ENCODE peak calls at places on chromosomes 5 and 9, in nine cellular contexts. One of them, this sample, is unnamed.

GRCh38 chr5:27316283-27316675 is 277.9 kb upstream of the CDH9 start:
- DNase-seq in A549: peak; percentile 4
- DNase-seq in cardiac fibroblast: peak; percentile 73
- DNase-seq in brain microvascular endothelial cell: peak; percentile 62
- DNase-seq in heart left ventricle: no peak
- DNase-seq in left ventricle myocardium inferior: no peak
- DNase-seq in RWPE1: peak; percentile 56
- DNase-seq in PC-9: no peak
- DNase-seq in OCI-LY7: no peak
- DNase-seq in this sample: peak; percentile 42

GRCh38 chr9:1018121-1018520 is 32.0 kb upstream of the DMRT2 start:
- DNase-seq in A549: peak; percentile 40
- DNase-seq in cardiac fibroblast: peak; percentile 9
- DNase-seq in brain microvascular endothelial cell: no peak
- DNase-seq in heart left ventricle: no peak
- DNase-seq in left ventricle myocardium inferior: no peak
- DNase-seq in RWPE1: peak; percentile 7
- DNase-seq in PC-9: no peak
- DNase-seq in OCI-LY7: peak; percentile 61
- DNase-seq in this sample: peak; percentile 34

GRCh38 chr5:112310746-112311145 is 108.3 kb downstream of the EPB41L4A start:
- DNase-seq in A549: no peak
- DNase-seq in cardiac fibroblast: no peak
- DNase-seq in brain microvascular endothelial cell: peak; percentile 9
- DNase-seq in heart left ventricle: no peak
- DNase-seq in left ventricle myocardium inferior: no peak
- DNase-seq in RWPE1: no peak
- DNase-seq in PC-9: no peak
- DNase-seq in OCI-LY7: no peak
- DNase-seq in this sample: no peak

GRCh38 chr5:17879276-17879675 is 245.0 kb downstream of the TAF11L14 start:
- DNase-seq in A549: no peak
- DNase-seq in cardiac fibroblast: no peak
- DNase-seq in brain microvascular endothelial cell: peak; percentile 20
- DNase-seq in heart left ventricle: no peak
- DNase-seq in left ventricle myocardium inferior: no peak
- DNase-seq in RWPE1: no peak
- DNase-seq in PC-9: no peak
- DNase-seq in OCI-LY7: no peak
- DNase-seq in this sample: no peak

GRCh38 chr9:76738402-76738801 is 25.8 kb upstream of the PCA3 start:
- DNase-seq in A549: no peak
- DNase-seq in cardiac fibroblast: no peak
- DNase-seq in brain microvascular endothelial cell: no peak
- DNase-seq in heart left ventricle: no peak
- DNase-seq in left ventricle myocardium inferior: no peak
- DNase-seq in RWPE1: no peak
- DNase-seq in PC-9: no peak
- DNase-seq in OCI-LY7: no peak
- DNase-seq in this sample: no peak

GRCh38 chr5:73229271-73229670 is 56.3 kb downstream of the TMEM174 start:
- DNase-seq in A549: no peak
- DNase-seq in cardiac fibroblast: peak; percentile 22
- DNase-seq in brain microvascular endothelial cell: peak; percentile 9
- DNase-seq in heart left ventricle: no peak
- DNase-seq in left ventricle myocardium inferior: no peak
- DNase-seq in RWPE1: no peak
- DNase-seq in PC-9: peak; percentile 41
- DNase-seq in OCI-LY7: no peak
- DNase-seq in this sample: no peak

GRCh38 chr5:4142842-4143241 is 547.2 kb downstream of the IRX1 start:
- DNase-seq in A549: no peak
- DNase-seq in cardiac fibroblast: no peak
- DNase-seq in brain microvascular endothelial cell: no peak
- DNase-seq in heart left ventricle: no peak
- DNase-seq in left ventricle myocardium inferior: no peak
- DNase-seq in RWPE1: no peak
- DNase-seq in PC-9: no peak
- DNase-seq in OCI-LY7: no peak
- DNase-seq in this sample: no peak

GRCh38 chr5:34817558-34818351 is 21.2 kb upstream of the TTC23L start:
- DNase-seq in A549: no peak
- DNase-seq in cardiac fibroblast: no peak
- DNase-seq in brain microvascular endothelial cell: peak; percentile 41
- DNase-seq in heart left ventricle: no peak
- DNase-seq in left ventricle myocardium inferior: no peak
- DNase-seq in RWPE1: no peak
- DNase-seq in PC-9: no peak
- DNase-seq in OCI-LY7: no peak
- DNase-seq in this sample: no peak

GRCh38 chr9:124562328-124562727 is 55.1 kb upstream of the NR5A1 start:
- DNase-seq in A549: no peak
- DNase-seq in cardiac fibroblast: no peak
- DNase-seq in brain microvascular endothelial cell: no peak
- DNase-seq in heart left ventricle: peak; percentile 32
- DNase-seq in left ventricle myocardium inferior: peak; percentile 53
- DNase-seq in RWPE1: no peak
- DNase-seq in PC-9: no peak
- DNase-seq in OCI-LY7: no peak
- DNase-seq in this sample: no peak

GRCh38 chr9:114291886-114292590 is 30.9 kb upstream of the ORM1 start:
- DNase-seq in A549: no peak
- DNase-seq in cardiac fibroblast: no peak
- DNase-seq in brain microvascular endothelial cell: no peak
- DNase-seq in heart left ventricle: peak; percentile 1
- DNase-seq in left ventricle myocardium inferior: peak; percentile 5
- DNase-seq in RWPE1: no peak
- DNase-seq in PC-9: no peak
- DNase-seq in OCI-LY7: no peak
- DNase-seq in this sample: no peak

GRCh38 chr5:18761801-18762200 is 1127.5 kb downstream of the TAF11L14 start:
- DNase-seq in A549: no peak
- DNase-seq in cardiac fibroblast: no peak
- DNase-seq in brain microvascular endothelial cell: no peak
- DNase-seq in heart left ventricle: no peak
- DNase-seq in left ventricle myocardium inferior: no peak
- DNase-seq in RWPE1: peak; percentile 10
- DNase-seq in PC-9: no peak
- DNase-seq in OCI-LY7: no peak
- DNase-seq in this sample: peak; percentile 11

GRCh38 chr9:128689293-128689770 is 310 bp downstream of the SET start:
- DNase-seq in A549: peak; percentile 70
- DNase-seq in cardiac fibroblast: no peak
- DNase-seq in brain microvascular endothelial cell: peak; percentile 8
- DNase-seq in heart left ventricle: peak; percentile 70
- DNase-seq in left ventricle myocardium inferior: peak; percentile 67
- DNase-seq in RWPE1: peak; percentile 55
- DNase-seq in PC-9: no peak
- DNase-seq in OCI-LY7: no peak
- DNase-seq in this sample: no peak

GRCh38 chr5:177539411-177539810 is 15.0 kb downstream of the FAM193B start:
- DNase-seq in A549: no peak
- DNase-seq in cardiac fibroblast: peak; percentile 97
- DNase-seq in brain microvascular endothelial cell: peak; percentile 49
- DNase-seq in heart left ventricle: no peak
- DNase-seq in left ventricle myocardium inferior: no peak
- DNase-seq in RWPE1: no peak
- DNase-seq in PC-9: no peak
- DNase-seq in OCI-LY7: no peak
- DNase-seq in this sample: peak; percentile 68

GRCh38 chr5:85452322-85453025 is 1067.8 kb upstream of the EDIL3 start:
- DNase-seq in A549: no peak
- DNase-seq in cardiac fibroblast: no peak
- DNase-seq in brain microvascular endothelial cell: no peak
- DNase-seq in heart left ventricle: no peak
- DNase-seq in left ventricle myocardium inferior: no peak
- DNase-seq in RWPE1: no peak
- DNase-seq in PC-9: peak; percentile 3
- DNase-seq in OCI-LY7: no peak
- DNase-seq in this sample: no peak

GRCh38 chr5:80744149-80744548 is 89.4 kb upstream of the DHFR start:
- DNase-seq in A549: no peak
- DNase-seq in cardiac fibroblast: no peak
- DNase-seq in brain microvascular endothelial cell: no peak
- DNase-seq in heart left ventricle: no peak
- DNase-seq in left ventricle myocardium inferior: no peak
- DNase-seq in RWPE1: no peak
- DNase-seq in PC-9: no peak
- DNase-seq in OCI-LY7: no peak
- DNase-seq in this sample: no peak

GRCh38 chr5:123265551-123265950 is 157.7 kb downstream of the CEP120 start:
- DNase-seq in A549: no peak
- DNase-seq in cardiac fibroblast: peak; percentile 40
- DNase-seq in brain microvascular endothelial cell: no peak
- DNase-seq in heart left ventricle: no peak
- DNase-seq in left ventricle myocardium inferior: no peak
- DNase-seq in RWPE1: no peak
- DNase-seq in PC-9: no peak
- DNase-seq in OCI-LY7: no peak
- DNase-seq in this sample: peak; percentile 28

DNA sequence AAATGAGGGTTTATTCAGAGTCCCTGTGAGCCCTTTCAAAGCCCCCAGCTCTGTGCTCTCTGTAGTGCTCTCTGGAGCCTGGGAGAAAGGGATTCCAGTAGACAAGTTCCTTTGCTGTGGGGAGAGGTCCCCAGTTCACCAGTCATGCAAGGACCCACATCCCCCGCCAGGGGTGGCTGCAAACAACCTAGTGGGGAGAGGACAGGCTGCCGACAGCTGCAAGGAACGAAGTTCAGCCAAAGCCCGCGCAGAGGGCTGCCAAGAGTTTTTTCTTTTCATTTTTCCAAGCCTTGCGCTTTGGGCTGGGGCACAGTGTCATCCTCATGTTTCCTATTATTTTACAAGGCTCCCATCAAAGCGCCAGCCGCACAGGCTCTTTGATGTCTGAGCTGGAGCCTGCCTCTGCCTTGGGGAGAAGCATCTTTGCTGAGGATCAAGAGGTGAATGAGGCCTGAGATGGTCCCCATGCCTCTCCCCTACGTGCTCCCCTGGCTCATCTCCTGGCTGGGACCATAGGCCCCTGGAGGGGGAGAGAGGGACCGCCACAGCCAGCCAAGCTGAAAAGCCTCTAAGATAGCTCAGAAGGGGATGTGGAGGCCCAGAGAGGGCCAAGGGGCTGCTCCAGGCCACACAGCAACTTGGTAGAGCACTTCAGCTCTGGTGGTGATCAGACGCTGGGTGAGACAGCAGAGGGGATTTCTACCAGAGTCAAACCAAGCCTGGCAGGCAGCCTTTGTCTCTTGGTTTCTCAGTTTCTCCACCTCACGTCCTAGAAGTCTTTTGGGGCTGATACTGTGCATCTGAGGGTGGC is 50.5 kb upstream of the SYNPO start:
- DNase-seq in A549: no peak
- DNase-seq in cardiac fibroblast: peak; percentile 51
- DNase-seq in brain microvascular endothelial cell: no peak
- DNase-seq in heart left ventricle: peak; percentile 82
- DNase-seq in left ventricle myocardium inferior: peak; percentile 78
- DNase-seq in RWPE1: no peak
- DNase-seq in PC-9: no peak
- DNase-seq in OCI-LY7: no peak
- DNase-seq in this sample: no peak
- TF ChIP-seq CTCF in A549: no peak
- TF ChIP-seq CTCF in cardiac fibroblast: peak; percentile 65
- TF ChIP-seq CTCF in brain microvascular endothelial cell: peak; percentile 82
- TF ChIP-seq CTCF in heart left ventricle: peak; percentile 90
- TF ChIP-seq CTCF in left ventricle myocardium inferior: peak; percentile 86
- TF ChIP-seq CTCF in RWPE1: no peak
- TF ChIP-seq CTCF in PC-9: no peak
- TF ChIP-seq CTCF in OCI-LY7: no peak
- TF ChIP-seq CTCF in this sample: no peak

DNA sequence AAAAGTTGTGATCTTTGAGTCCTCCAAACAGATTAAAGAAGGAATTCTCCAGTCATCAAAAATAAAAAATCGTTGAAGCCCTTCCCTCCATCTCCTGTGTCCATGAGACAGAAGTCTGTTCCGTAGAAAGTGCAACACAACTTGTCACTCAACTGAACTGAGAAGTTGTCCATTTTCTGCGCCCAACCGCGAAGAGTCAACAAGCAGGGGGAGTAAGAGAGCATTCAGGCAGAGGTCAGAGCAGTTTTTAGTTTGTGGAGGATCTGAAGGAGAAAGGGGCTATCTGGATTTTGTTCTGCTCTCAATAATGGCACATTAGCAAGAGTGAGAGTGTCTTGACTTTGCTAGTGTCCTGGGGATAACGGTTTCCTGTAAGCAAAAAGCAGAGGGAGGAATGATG is 303.9 kb downstream of the ICE1 start:
- DNase-seq in A549: no peak
- DNase-seq in cardiac fibroblast: no peak
- DNase-seq in brain microvascular endothelial cell: no peak
- DNase-seq in heart left ventricle: no peak
- DNase-seq in left ventricle myocardium inferior: no peak
- DNase-seq in RWPE1: no peak
- DNase-seq in PC-9: no peak
- DNase-seq in OCI-LY7: no peak
- DNase-seq in this sample: no peak
- TF ChIP-seq CTCF in A549: no peak
- TF ChIP-seq CTCF in cardiac fibroblast: no peak
- TF ChIP-seq CTCF in brain microvascular endothelial cell: no peak
- TF ChIP-seq CTCF in heart left ventricle: no peak
- TF ChIP-seq CTCF in left ventricle myocardium inferior: no peak
- TF ChIP-seq CTCF in RWPE1: no peak
- TF ChIP-seq CTCF in PC-9: no peak
- TF ChIP-seq CTCF in OCI-LY7: no peak
- TF ChIP-seq CTCF in this sample: no peak

DNA sequence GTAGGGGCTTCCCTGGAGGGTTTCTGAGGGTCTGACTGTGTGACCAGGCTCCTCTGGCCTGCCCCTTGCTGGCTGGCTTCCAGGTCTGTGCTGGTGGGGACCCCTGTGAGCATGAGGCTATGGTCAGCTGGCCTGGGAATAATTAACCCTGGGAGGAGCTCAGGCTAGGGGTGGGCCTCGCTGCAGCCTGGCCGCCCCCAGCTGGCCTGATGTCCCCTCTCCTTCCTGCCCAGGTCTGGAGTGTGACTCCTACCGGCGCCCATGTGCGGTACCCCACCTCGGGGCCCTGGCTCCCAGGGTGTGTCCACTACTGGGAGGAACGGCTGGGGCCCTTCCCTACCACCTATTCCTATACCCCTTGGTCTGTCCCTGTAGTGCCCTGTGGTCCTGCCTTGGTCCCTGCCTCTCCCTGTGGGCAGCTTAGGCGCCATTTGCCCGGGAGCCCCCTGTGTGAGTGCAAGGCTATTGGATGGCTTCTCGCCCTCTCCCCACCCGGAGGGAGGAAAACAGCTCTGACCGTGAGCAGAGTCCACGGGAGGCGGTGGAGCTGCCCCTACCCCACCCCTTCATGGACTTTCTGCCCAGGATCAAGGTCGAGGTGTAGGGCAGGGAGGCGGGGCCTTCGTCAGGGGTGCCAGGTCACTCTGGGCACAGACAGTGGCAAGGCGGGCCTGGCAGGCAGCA is 9.4 kb downstream of the RXRA start:
- DNase-seq in A549: no peak
- DNase-seq in cardiac fibroblast: no peak
- DNase-seq in brain microvascular endothelial cell: no peak
- DNase-seq in heart left ventricle: no peak
- DNase-seq in left ventricle myocardium inferior: no peak
- DNase-seq in RWPE1: no peak
- DNase-seq in PC-9: no peak
- DNase-seq in OCI-LY7: no peak
- DNase-seq in this sample: no peak
- TF ChIP-seq CTCF in A549: no peak
- TF ChIP-seq CTCF in cardiac fibroblast: no peak
- TF ChIP-seq CTCF in brain microvascular endothelial cell: no peak
- TF ChIP-seq CTCF in heart left ventricle: no peak
- TF ChIP-seq CTCF in left ventricle myocardium inferior: no peak
- TF ChIP-seq CTCF in RWPE1: no peak
- TF ChIP-seq CTCF in PC-9: no peak
- TF ChIP-seq CTCF in OCI-LY7: no peak
- TF ChIP-seq CTCF in this sample: no peak

GRCh38 chr9:88011005-88011766 is 36.9 kb upstream of the CDK20 start:
- DNase-seq in A549: peak; percentile 19
- DNase-seq in cardiac fibroblast: peak; percentile 11
- DNase-seq in brain microvascular endothelial cell: no peak
- DNase-seq in heart left ventricle: no peak
- DNase-seq in left ventricle myocardium inferior: no peak
- DNase-seq in RWPE1: peak; percentile 45
- DNase-seq in PC-9: no peak
- DNase-seq in OCI-LY7: no peak
- DNase-seq in this sample: peak; percentile 23
- TF ChIP-seq CTCF in A549: peak; percentile 40
- TF ChIP-seq CTCF in cardiac fibroblast: no peak
- TF ChIP-seq CTCF in brain microvascular endothelial cell: peak; percentile 38
- TF ChIP-seq CTCF in heart left ventricle: no peak
- TF ChIP-seq CTCF in left ventricle myocardium inferior: no peak
- TF ChIP-seq CTCF in RWPE1: no peak
- TF ChIP-seq CTCF in PC-9: peak; percentile 41
- TF ChIP-seq CTCF in OCI-LY7: no peak
- TF ChIP-seq CTCF in this sample: peak; percentile 31